ENCODE peak calls at places on chromosomes 11 and 22, in four cellular contexts. E, W, V and S are unnamed samples. For H3K27me3 and H3K4me1, the result is how much of the 10 kb centered on the place peaks cover.

GRCh38 chr11:68386331-68386978 is 74.1 kb downstream of the LRP5 start:
- DNase-seq in E (no peak), W (no peak), V (no peak), S (no peak)

GRCh38 chr11:88424881-88425280 is 87.3 kb upstream of the CTSC start:
- DNase-seq in E (no peak), W (no peak), V (no peak), S (no peak)

GRCh38 chr22:33073989-33074391 is 15.8 kb upstream of the SYN3 start:
- DNase-seq in E (no peak), W (no peak), V (no peak), S (no peak)

GRCh38 chr11:63911876-63912275 is 5.1 kb downstream of the RCOR2 start:
- DNase-seq in E (no peak), W (no peak), V (no peak), S (no peak)

GRCh38 chr11:130858215-130858614 is 58.1 kb downstream of the SNX19 start:
- DNase-seq in E (no peak), W (peak), V (no peak), S (no peak)

GRCh38 chr22:25060522-25061071 is 108.1 kb downstream of the KIAA1671 start:
- DNase-seq in E (no peak), W (no peak), V (no peak), S (no peak)

GRCh38 chr11:115238086-115238485 is 266.1 kb downstream of the CADM1 start:
- DNase-seq in E (no peak), W (no peak), V (no peak), S (no peak)

GRCh38 chr11:82698576-82699352 is 34.9 kb downstream of the FAM181B start:
- DNase-seq in E (no peak), W (no peak), V (no peak), S (no peak)

GRCh38 chr11:12285106-12285505 is 92.3 kb upstream of the PARVA start:
- DNase-seq in E (no peak), W (no peak), V (peak), S (no peak)

GRCh38 chr11:8658210-8658968 is 24.1 kb downstream of the TRIM66 start:
- DNase-seq in E (no peak), W (no peak), V (no peak), S (no peak)

GRCh38 chr11:128469220-128469619 is 118.1 kb downstream of the ETS1 start:
- DNase-seq in E (no peak), W (no peak), V (no peak), S (no peak)

GRCh38 chr11:2671748-2672147 is 28.0 kb downstream of the KCNQ1OT1 start:
- DNase-seq in E (no peak), W (no peak), V (peak), S (peak)

GRCh38 chr22:30044369-30044768 is 35.9 kb upstream of the HORMAD2 start:
- DNase-seq in E (no peak), W (peak), V (peak), S (peak)
- TF ChIP-seq CTCF in E (no peak), W (no peak), V (no peak), S (no peak)

DNA sequence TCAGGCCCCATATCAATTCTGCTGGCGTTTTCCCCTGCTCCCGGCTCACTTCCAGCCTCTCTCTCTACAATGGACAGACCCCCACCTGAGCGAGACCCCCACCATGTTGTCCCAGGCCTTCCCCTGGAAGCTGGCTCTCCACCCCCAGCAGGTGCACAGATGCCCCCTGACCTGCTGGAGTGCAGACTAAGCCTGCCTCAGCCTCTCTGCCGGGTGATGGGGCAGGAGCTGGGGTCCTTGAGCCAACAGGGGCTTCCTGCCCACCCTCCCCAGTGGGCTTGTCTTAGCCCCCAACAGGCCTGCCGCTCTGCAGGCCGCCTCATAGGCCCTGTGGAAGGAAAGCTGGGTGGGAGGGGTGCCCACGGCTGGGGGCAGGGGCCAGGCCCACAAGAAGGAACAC is 10.0 kb downstream of the ELFN2 start:
- DNase-seq in E (no peak), W (no peak), V (no peak), S (no peak)
- H3K27me3 ChIP-seq in E (under half), W (under half), V (under half), S (half or more)

DNA sequence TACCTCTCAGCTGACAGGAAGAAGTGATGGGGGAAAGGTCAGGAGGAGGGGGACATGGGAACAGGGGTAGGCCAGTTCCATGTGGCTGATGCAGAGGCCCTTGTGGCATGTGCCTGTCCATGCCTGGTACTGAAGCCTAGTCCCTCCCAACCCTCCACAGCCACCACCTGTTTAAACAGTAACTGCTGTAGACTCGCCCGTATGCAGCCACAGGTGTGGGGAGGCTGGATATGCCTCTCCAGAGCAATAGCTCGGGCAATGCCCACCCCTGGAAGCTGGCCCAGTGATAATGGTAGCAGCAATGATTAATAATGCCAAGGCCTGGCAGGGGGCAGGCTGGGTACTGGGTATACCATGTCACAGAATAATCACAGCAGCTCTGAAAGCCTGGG is 2.3 kb downstream of the SMTN start:
- DNase-seq in E (peak), W (peak), V (peak), S (peak)
- H3K4me1 ChIP-seq in E (under half), W (half or more), V (under half), S (half or more)

GRCh38 chr11:94897330-94897768 is 76.0 kb downstream of the CWC15 start:
- DNase-seq in E (peak), W (peak), V (peak), S (peak)
- TF ChIP-seq CTCF in E (peak), W (peak), V (peak), S (peak)